ENCODE peak calls at places on chromosomes 6 and 20, in four cellular contexts. A, H, M and N are unnamed samples.

GRCh38 chr6:81067057-81067456 is 685.4 kb downstream of the TENT5A start:
- DNase-seq in A (no peak), H (no peak), M (no peak), N (no peak)

GRCh38 chr6:51778666-51779065 is 308.7 kb downstream of the PKHD1 start:
- DNase-seq in A (no peak), H (no peak), M (no peak), N (no peak)

GRCh38 chr6:28104392-28105250 is 19.8 kb upstream of the ZSCAN16 start:
- DNase-seq in A (peak; percentile 80), H (peak; percentile 82), M (peak; percentile 90), N (peak; percentile 78)

GRCh38 chr20:25081730-25082497 is at the start of gene VSX1:
- DNase-seq in A (no peak), H (no peak), M (peak; percentile 48), N (no peak)

GRCh38 chr20:24634855-24635254 is 165.4 kb downstream of the SYNDIG1 start:
- DNase-seq in A (peak; percentile 31), H (no peak), M (peak; percentile 34), N (peak; percentile 78)

GRCh38 chr20:5041433-5041832 is 40.1 kb upstream of the SLC23A2 start:
- DNase-seq in A (no peak), H (no peak), M (peak; percentile 8), N (peak; percentile 10)

GRCh38 chr6:22113046-22113766 is 183.6 kb downstream of the PRL start:
- DNase-seq in A (no peak), H (no peak), M (no peak), N (no peak)

GRCh38 chr20:17735206-17735804 is 35.5 kb downstream of the BANF2 start:
- DNase-seq in A (no peak), H (no peak), M (no peak), N (no peak)

GRCh38 chr6:4942673-4943009 is 61.2 kb downstream of the RPP40 start:
- DNase-seq in A (no peak), H (no peak), M (no peak), N (no peak)

GRCh38 chr6:44530209-44530909 is 142.9 kb downstream of the CDC5L start:
- DNase-seq in A (no peak), H (no peak), M (no peak), N (no peak)

GRCh38 chr6:44801188-44801587 is 413.7 kb downstream of the CDC5L start:
- DNase-seq in A (no peak), H (no peak), M (no peak), N (no peak)

GRCh38 chr6:116370717-116371383 is at the start of gene DSE:
- DNase-seq in A (peak; percentile 77), H (peak; percentile 85), M (peak; percentile 89), N (peak; percentile 55)

GRCh38 chr6:133041020-133041419 is 200.1 kb upstream of the EYA4 start:
- DNase-seq in A (peak; percentile 11), H (no peak), M (no peak), N (peak; percentile 85)

GRCh38 chr6:127458817-127459216 is 372 bp downstream of the KIAA0408 start:
- DNase-seq in A (peak; percentile 10), H (no peak), M (peak; percentile 2), N (no peak)

GRCh38 chr20:1830240-1830639 is 65.0 kb upstream of the SIRPA start:
- DNase-seq in A (peak; percentile 26), H (peak; percentile 74), M (no peak), N (peak; percentile 56)

GRCh38 chr6:912871-913663 is 220.1 kb upstream of the EXOC2 start:
- DNase-seq in A (peak; percentile 28), H (no peak), M (peak; percentile 65), N (no peak)

GRCh38 chr6:133207754-133208153 is 33.4 kb upstream of the EYA4 start:
- DNase-seq in A (no peak), H (no peak), M (no peak), N (no peak)

GRCh38 chr6:17505767-17506280 is 94.3 kb upstream of the FAM8A1 start:
- DNase-seq in A (no peak), H (no peak), M (no peak), N (no peak)

GRCh38 chr20:35773154-35773751 is 1.4 kb downstream of the PHF20 start:
- DNase-seq in A (no peak), H (no peak), M (peak; percentile 13), N (no peak)

GRCh38 chr6:13702809-13703302 is 8.8 kb downstream of the RANBP9 start:
- DNase-seq in A (no peak), H (no peak), M (no peak), N (no peak)

GRCh38 chr6:108468346-108468745 is 92.4 kb upstream of the FOXO3 start:
- DNase-seq in A (no peak), H (no peak), M (no peak), N (no peak)

GRCh38 chr6:167778497-167779122 is 48.1 kb upstream of the AFDN start:
- DNase-seq in A (no peak), H (no peak), M (no peak), N (no peak)

GRCh38 chr20:11217322-11217989 is 543.7 kb upstream of the JAG1 start:
- DNase-seq in A (no peak), H (no peak), M (no peak), N (no peak)

GRCh38 chr6:88677356-88677755 is 286.1 kb downstream of the RNGTT start:
- DNase-seq in A (no peak), H (no peak), M (no peak), N (no peak)

GRCh38 chr6:129860901-129861665 is at the start of gene TMEM244:
- DNase-seq in A (peak; percentile 22), H (no peak), M (no peak), N (no peak)

DNA sequence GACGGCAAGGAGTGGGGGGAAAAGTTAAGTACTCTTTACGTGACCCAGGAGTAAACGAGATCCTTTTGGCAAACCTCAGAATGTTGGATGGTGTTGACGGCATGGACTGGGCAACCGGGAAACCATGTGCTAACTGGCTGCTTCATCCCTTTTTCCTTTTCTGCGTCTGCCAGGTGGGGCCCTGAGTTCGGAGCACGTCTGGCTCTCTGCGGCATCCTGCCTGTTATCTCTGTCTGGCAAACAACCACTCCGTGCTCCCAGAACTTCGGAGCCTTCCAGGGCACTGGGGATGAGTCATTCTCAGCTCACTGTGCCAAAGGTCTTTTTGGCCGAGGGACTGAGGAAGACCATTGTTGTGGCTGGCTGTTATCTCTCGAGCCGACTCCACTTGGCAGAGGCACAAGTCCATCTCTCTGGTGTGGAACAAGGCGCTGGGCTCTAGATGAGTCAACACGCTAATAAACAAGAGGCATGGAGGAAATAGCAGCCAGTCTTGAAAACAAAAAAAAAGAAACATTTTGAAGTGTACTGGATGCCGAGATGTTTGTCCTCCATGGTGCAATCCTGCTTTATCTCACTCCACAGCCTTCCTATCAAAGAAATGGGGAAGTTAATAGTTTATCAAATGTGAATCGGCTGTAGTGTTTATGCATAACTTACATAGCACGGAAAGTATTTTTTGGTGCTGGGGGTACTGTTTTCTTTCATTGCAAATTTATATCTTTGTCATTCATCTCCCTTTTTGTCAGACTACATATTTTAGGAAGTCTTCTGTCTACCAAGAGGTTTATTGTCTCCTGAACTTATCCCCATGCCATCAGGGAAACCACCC is 64.6 kb upstream of the TXNDC5 start:
- DNase-seq in A (no peak), H (peak; percentile 75), M (no peak), N (peak; percentile 91)
- H3K4me3 ChIP-seq in A (no peak overlapping the region), H (no peak overlapping the region), M (no peak overlapping the region), N (peak overlapping the region; percentile 50)

DNA sequence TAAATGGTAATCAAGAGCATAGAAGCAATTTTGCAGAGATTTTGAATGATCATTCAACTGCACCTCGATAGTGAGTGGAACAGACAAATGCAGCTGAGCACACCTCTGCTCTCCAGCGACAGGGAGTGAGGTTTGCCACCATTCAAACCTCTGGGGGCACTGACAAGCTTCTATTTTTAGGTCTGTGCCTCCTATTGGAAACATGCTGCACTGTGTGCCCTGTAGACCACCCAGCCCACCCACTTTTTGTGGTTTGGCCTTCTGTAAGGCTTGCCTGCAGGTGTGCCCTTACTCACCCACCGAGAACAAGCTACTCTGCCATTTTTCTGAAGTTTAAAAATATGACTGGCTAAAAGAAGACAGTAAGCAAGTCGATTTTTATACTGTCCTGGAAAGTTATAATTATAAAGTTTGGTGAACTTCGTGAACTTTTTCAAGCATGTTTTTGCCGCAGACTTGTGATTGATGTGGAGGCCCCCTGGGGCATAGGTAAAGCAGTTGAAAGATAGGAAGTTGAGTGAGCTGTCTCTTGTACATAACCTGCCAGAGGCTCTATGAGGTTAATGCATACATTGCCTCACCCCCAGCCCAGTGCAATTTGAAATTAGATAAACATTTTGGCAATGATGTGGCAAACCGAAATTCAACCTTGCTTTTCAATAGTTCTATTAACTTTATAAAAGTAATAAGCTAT is 53.8 kb downstream of the ADGRG6 start:
- DNase-seq in A (no peak), H (no peak), M (no peak), N (no peak)
- H3K4me1 ChIP-seq in A (peaks cover 9% of the 10 kb centered on the region), H (no peaks in the 10 kb centered on the region), M (no peaks in the 10 kb centered on the region), N (no peaks in the 10 kb centered on the region)

DNA sequence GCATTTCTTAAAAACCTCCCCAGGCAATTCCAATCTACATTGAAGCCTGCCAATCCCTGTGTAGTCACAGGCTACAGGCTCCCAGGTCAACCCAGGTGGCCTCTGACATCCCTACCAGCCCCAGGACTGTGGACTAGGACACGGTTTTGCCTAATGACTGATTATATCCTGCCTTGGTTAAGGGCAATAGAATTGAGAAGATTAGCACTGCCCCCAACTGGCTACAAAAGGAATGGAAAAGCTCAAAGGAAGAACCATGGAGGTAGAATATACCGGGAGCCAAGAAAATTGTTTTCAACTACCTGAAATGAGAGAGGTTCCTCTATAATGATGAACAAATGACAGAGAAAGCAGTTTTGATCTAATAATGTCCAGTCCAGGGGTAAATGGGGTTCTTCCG is 421.1 kb upstream of the AGPAT4 start:
- DNase-seq in A (peak; percentile 15), H (no peak), M (peak; percentile 21), N (peak; percentile 25)
- TF ChIP-seq CTCF in A (peak; percentile 63), H (no peak), M (peak; percentile 59), N (peak; percentile 74)

GRCh38 chr20:49676581-49677291 is 36.9 kb downstream of the B4GALT5 start:
- DNase-seq in A (no peak), H (no peak), M (no peak), N (no peak)
- H3K4me3 ChIP-seq in A (no peak overlapping the region), H (no peak overlapping the region), M (no peak overlapping the region), N (no peak overlapping the region)

GRCh38 chr6:32183483-32184083 is 470 bp downstream of the AGER start:
- DNase-seq in A (no peak), H (no peak), M (no peak), N (no peak)
- H3K4me1 ChIP-seq in A (peaks cover 9% of the 10 kb centered on the region), H (peaks cover 45% of the 10 kb centered on the region), M (peaks cover 9% of the 10 kb centered on the region), N (no peaks in the 10 kb centered on the region)

DNA sequence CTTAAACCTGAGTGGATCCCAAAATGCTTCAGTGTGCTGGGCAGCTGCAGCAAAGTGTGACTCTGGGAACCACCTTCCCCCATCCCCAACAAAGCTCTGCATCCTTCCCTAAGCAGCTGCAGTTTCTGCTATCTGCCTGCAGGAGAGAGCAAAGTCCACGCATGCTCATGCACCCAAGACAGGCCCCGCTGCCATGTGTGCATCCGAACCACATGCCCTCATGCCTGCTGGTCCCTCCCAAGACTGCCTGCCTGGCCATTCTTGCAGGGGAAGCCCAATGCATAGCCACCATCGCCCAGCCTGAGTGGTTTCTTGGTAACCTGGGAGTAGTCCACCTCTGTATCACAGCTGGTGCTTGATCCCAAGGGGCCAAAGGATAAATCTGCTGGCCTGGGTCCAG is 94.3 kb upstream of the OLIG3 start:
- DNase-seq in A (no peak), H (no peak), M (no peak), N (no peak)
- TF ChIP-seq CTCF in A (no peak), H (no peak), M (no peak), N (peak; percentile 17)

DNA sequence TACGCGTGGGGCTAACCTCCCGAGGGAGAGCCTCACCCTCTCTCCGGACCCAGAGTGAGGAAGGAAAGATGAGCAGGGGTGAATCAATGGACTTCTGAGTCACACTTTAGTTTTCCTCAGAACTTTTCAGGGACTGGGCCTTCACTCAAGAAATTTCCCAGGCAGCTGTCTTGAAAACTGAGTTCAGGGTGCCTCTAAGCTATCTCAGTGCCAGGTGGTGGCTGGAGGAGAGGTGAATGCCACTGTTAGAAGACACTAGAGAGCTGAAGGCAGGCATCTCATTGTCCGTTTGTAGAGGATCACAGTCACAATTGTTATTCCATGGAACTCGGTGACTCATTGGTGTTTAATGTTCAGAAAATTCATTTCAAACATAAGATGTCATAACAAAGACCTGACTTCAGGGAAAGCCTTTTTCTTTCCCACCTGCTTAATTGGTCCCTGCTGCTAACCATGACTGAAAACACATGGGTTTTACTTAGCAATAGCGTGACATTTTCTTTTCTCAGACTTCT is 5.3 kb upstream of the SERPINB6 start:
- DNase-seq in A (no peak), H (no peak), M (no peak), N (no peak)
- H3K4me3 ChIP-seq in A (no peak overlapping the region), H (no peak overlapping the region), M (no peak overlapping the region), N (no peak overlapping the region)